ENCODE peak calls at places on chromosomes 5 and 9, in seven cellular contexts. X is dorsolateral prefrontal cortex; R is mesendoderm; O is CD8-positive, alpha-beta memory T cell; Q is body of pancreas; V is sigmoid colon; Y is lower lobe of right lung. F is an unnamed sample. For H3K27me3, the result is how much of the 10 kb centered on the place peaks cover.

GRCh38 chr5:113249216-113249615 is 185.6 kb downstream of the TSSK1B start:
- DNase-seq in X (no peak), V (no peak), Q (no peak), R (no peak), Y (no peak), O (no peak), F (no peak)

GRCh38 chr5:67404261-67405100 is 207.9 kb upstream of the CD180 start:
- DNase-seq in Y (no peak), X (no peak), O (no peak), Q (no peak), V (no peak), R (no peak), F (no peak)

GRCh38 chr9:77575785-77576184 is 72.3 kb downstream of the GNA14 start:
- DNase-seq in Q (no peak), X (no peak), V (no peak), Y (no peak), O (no peak), R (peak), F (peak)

GRCh38 chr5:176735383-176736265 is 74.7 kb upstream of the UNC5A start:
- DNase-seq in Q (no peak), V (peak), R (no peak), Y (no peak), O (no peak), X (no peak), F (no peak)

GRCh38 chr9:14210428-14210827 is 103.5 kb downstream of the NFIB start:
- DNase-seq in V (no peak), X (no peak), Y (no peak), Q (no peak), R (no peak), O (no peak), F (no peak)

GRCh38 chr5:111775224-111775623 is 18.2 kb upstream of the NREP start:
- DNase-seq in X (no peak), Q (no peak), R (peak), Y (no peak), O (no peak), V (no peak), F (no peak)

GRCh38 chr5:142600611-142601360 is 85.1 kb downstream of the FGF1 start:
- DNase-seq in O (no peak), R (no peak), V (peak), Y (no peak), X (peak), Q (peak), F (no peak)

GRCh38 chr9:16236882-16237281 is 633.6 kb downstream of the BNC2 start:
- DNase-seq in R (no peak), Y (no peak), V (peak), O (no peak), X (no peak), Q (no peak), F (no peak)

GRCh38 chr5:83440826-83441225 is 30.7 kb upstream of the VCAN start:
- DNase-seq in Y (no peak), O (no peak), R (no peak), X (no peak), Q (no peak), V (no peak), F (no peak)

GRCh38 chr9:120344230-120344629 is 235.7 kb downstream of the CDK5RAP2 start:
- DNase-seq in O (no peak), Y (no peak), R (no peak), Q (no peak), X (no peak), V (no peak), F (no peak)

GRCh38 chr5:38576442-38576841 is 20.0 kb upstream of the LIFR start:
- DNase-seq in Q (peak), O (no peak), R (no peak), X (no peak), V (no peak), Y (no peak), F (no peak)

GRCh38 chr5:172918421-172919371 is 40.5 kb upstream of the RPL26L1 start:
- DNase-seq in V (no peak), Q (no peak), X (no peak), Y (peak), R (no peak), O (peak), F (no peak)

GRCh38 chr5:8340739-8341344 is 471.9 kb downstream of the MTRR start:
- DNase-seq in Q (peak), O (no peak), V (no peak), X (no peak), Y (no peak), R (peak), F (no peak)

GRCh38 chr5:84370176-84370575 is 14.5 kb downstream of the EDIL3 start:
- DNase-seq in V (no peak), Q (no peak), O (no peak), X (no peak), Y (no peak), R (no peak), F (no peak)

GRCh38 chr5:124056326-124057160 is 544.6 kb downstream of the CSNK1G3 start:
- DNase-seq in Y (peak), V (no peak), Q (no peak), O (no peak), R (no peak), X (no peak), F (no peak)

GRCh38 chr9:33167084-33167948 is at the start of gene B4GALT1:
- DNase-seq in X (peak), Y (peak), R (peak), V (peak), O (peak), Q (peak), F (peak)

GRCh38 chr5:94968507-94969095 is 316.3 kb downstream of the MCTP1 start:
- DNase-seq in R (peak), Q (peak), O (no peak), Y (no peak), V (no peak), X (no peak), F (peak)

GRCh38 chr5:169065400-169065799 is 235.5 kb downstream of the SLIT3 start:
- DNase-seq in Y (no peak), V (no peak), X (no peak), O (no peak), R (peak), Q (no peak), F (no peak)

GRCh38 chr5:143187495-143187894 is 216.0 kb downstream of the NR3C1 start:
- DNase-seq in Y (no peak), V (no peak), X (no peak), O (no peak), R (peak), Q (no peak), F (no peak)

GRCh38 chr5:109656829-109657228 is 32.9 kb upstream of the MAN2A1 start:
- DNase-seq in X (peak), R (no peak), Q (peak), V (peak), Y (peak), O (no peak), F (peak)

GRCh38 chr5:143228597-143229293 is 174.7 kb downstream of the NR3C1 start:
- DNase-seq in V (peak), O (no peak), Y (no peak), X (no peak), R (no peak), Q (no peak), F (no peak)

GRCh38 chr5:170571331-170571731 is 67.5 kb downstream of the KCNIP1 start:
- DNase-seq in X (no peak), Q (peak), O (no peak), V (no peak), R (peak), Y (no peak), F (no peak)

GRCh38 chr5:167819406-167819805 is 472.0 kb upstream of the WWC1 start:
- DNase-seq in X (no peak), V (no peak), Q (no peak), O (no peak), Y (no peak), R (no peak), F (no peak)

GRCh38 chr5:31854625-31855526 is 215.9 kb downstream of the PDZD2 start:
- DNase-seq in Q (peak), O (no peak), V (peak), Y (peak), R (peak), X (peak), F (no peak)

GRCh38 chr9:115263731-115264130 is 145.8 kb upstream of the TNC start:
- DNase-seq in X (no peak), V (no peak), R (no peak), O (no peak), Q (no peak), Y (no peak), F (no peak)

GRCh38 chr5:35183243-35183955 is 46.9 kb downstream of the PRLR start:
- DNase-seq in R (peak), Q (peak), O (no peak), X (no peak), Y (no peak), V (no peak), F (peak)

GRCh38 chr5:174383196-174384178 is 338.0 kb downstream of the NSG2 start:
- DNase-seq in R (peak), O (no peak), Q (no peak), V (no peak), X (no peak), Y (no peak), F (no peak)

GRCh38 chr9:133107961-133108793 is 12.9 kb downstream of the RALGDS start:
- DNase-seq in V (peak), R (no peak), Q (no peak), O (no peak), X (peak), Y (peak), F (no peak)

GRCh38 chr5:1754531-1755220 is 45.0 kb downstream of the MRPL36 start:
- DNase-seq in Q (no peak), O (no peak), X (no peak), R (no peak), V (peak), Y (peak), F (no peak)

GRCh38 chr5:177023247-177023703 is 779 bp downstream of the ZNF346 start:
- DNase-seq in X (no peak), Y (no peak), V (no peak), Q (no peak), O (no peak), R (peak), F (peak)

GRCh38 chr9:86821011-86821845 is 126.1 kb downstream of the GAS1 start:
- DNase-seq in Q (no peak), V (no peak), R (no peak), Y (no peak), O (no peak), X (no peak), F (no peak)

GRCh38 chr9:89604463-89605180 is at the start of gene GADD45G:
- DNase-seq in X (peak), V (peak), R (peak), Q (peak), Y (peak), O (peak), F (peak)

GRCh38 chr5:74085186-74085585 is 459.2 kb downstream of the ARHGEF28 start:
- DNase-seq in X (no peak), Y (no peak), Q (no peak), V (no peak), R (peak), O (no peak), F (no peak)

GRCh38 chr5:51997500-51997899 is 614.3 kb downstream of the ISL1 start:
- DNase-seq in Q (no peak), O (no peak), X (no peak), Y (no peak), R (no peak), V (no peak), F (no peak)

GRCh38 chr9:71975833-71976232 is 64.4 kb downstream of the C9orf85 start:
- DNase-seq in Y (no peak), O (no peak), R (no peak), X (no peak), Q (no peak), V (no peak), F (no peak)
- H3K27ac ChIP-seq in Y (no peak), O (no peak), R (no peak), X (no peak), Q (no peak), V (no peak), F (no peak)

GRCh38 chr5:157552650-157553049 is 22.9 kb downstream of the ADAM19 start:
- DNase-seq in V (no peak), O (no peak), Q (no peak), R (no peak), Y (no peak), X (no peak), F (no peak)

GRCh38 chr5:157554180-157555030 is 21.2 kb downstream of the ADAM19 start:
- DNase-seq in X (no peak), O (no peak), V (no peak), R (no peak), Q (no peak), Y (no peak), F (no peak)

GRCh38 chr5:157556615-157557418 is 18.8 kb downstream of the ADAM19 start:
- DNase-seq in Q (no peak), O (no peak), R (no peak), V (no peak), Y (no peak), X (no peak), F (no peak)

GRCh38 chr5:157558089-157558595 is 17.4 kb downstream of the ADAM19 start:
- DNase-seq in O (no peak), R (no peak), Y (no peak), Q (no peak), X (no peak), V (no peak), F (no peak)

GRCh38 chr5:157555031-157555640 is 20.4 kb downstream of the ADAM19 start:
- DNase-seq in V (no peak), Q (no peak), R (no peak), O (no peak), X (no peak), Y (no peak), F (no peak)
- H3K27me3 ChIP-seq in V (under half), Q (under half), R (under half), O (under half), X (under half), Y (under half), F (under half)

GRCh38 chr9:5510991-5511390 is 660 bp downstream of the PDCD1LG2 start:
- DNase-seq in X (no peak), Y (no peak), Q (no peak), V (no peak), R (no peak), O (no peak), F (no peak)

GRCh38 chr9:5511935-5512580 is 1.7 kb downstream of the PDCD1LG2 start:
- DNase-seq in Y (no peak), X (no peak), Q (no peak), V (no peak), R (no peak), O (no peak), F (no peak)

GRCh38 chr9:5510360-5510931 is at the start of gene PDCD1LG2:
- DNase-seq in Q (no peak), R (no peak), V (no peak), Y (no peak), X (no peak), O (no peak), F (no peak)

GRCh38 chr9:5512658-5513452 is 2.5 kb downstream of the PDCD1LG2 start:
- DNase-seq in Q (no peak), V (no peak), X (no peak), Y (no peak), O (no peak), R (no peak), F (no peak)

GRCh38 chr9:5511476-5511875 is 1.1 kb downstream of the PDCD1LG2 start:
- DNase-seq in Y (no peak), R (no peak), V (no peak), O (no peak), Q (no peak), X (no peak), F (no peak)
- H3K4me3 ChIP-seq in Y (peak), R (no peak), V (no peak), O (no peak), Q (no peak), X (no peak), F (no peak)

DNA sequence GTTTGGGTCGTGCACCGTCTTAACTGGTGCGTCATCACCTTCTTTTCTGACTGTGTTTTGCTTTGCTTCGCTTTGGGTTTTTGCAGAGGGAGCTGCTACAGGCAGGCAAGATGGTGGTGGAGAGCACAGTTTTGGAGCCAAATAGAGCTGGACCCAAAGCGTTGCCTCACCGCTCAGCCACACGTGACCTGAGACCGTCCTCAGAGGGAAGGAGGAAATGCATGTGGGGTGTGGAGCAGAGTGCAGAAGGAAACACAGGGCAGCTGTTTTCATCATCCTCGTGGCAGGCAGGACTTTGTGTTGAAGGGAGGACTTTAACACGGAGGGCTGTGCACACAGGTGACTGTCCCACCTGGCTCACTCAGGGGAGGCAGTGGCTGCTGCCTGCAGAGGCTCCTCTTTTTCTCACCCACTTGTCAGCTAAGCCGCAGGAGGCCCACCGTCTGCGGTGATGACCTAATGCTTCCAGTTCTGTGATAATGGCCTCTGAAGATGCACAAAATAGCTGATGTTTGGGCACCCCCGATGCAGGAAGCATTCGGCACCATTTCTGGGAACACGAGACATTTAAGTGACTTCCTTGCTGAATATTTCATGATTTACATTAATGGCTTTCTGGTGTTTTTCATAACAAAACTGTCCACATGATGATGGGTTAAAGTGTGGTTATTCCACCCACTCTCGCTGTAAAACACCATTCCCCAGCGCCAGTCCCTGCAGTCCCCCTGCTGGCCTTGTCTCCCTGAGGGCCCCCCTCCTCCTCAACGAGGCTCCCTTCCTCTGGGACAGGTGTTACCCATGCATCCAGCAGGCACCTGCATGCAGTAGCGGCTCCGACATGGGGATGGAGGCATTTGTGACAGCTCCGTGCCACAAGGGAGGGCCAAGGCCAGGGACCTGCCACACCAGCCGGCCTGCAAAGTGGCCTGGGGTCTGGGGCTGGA is 12.4 kb upstream of the UBAC1 start:
- DNase-seq in X (no peak), O (no peak), Q (peak), Y (peak), R (no peak), V (no peak), F (no peak)
- H3K27ac ChIP-seq in X (no peak), O (no peak), Q (no peak), Y (no peak), R (no peak), V (no peak), F (no peak)

GRCh38 chr9:98698856-98699255 is 9.9 kb downstream of the GABBR2 start:
- DNase-seq in Q (no peak), Y (no peak), O (no peak), X (no peak), V (no peak), R (no peak), F (no peak)
- H3K27me3 ChIP-seq in Q (under half), Y (under half), O (under half), X (under half), V (under half), R (under half), F (under half)

DNA sequence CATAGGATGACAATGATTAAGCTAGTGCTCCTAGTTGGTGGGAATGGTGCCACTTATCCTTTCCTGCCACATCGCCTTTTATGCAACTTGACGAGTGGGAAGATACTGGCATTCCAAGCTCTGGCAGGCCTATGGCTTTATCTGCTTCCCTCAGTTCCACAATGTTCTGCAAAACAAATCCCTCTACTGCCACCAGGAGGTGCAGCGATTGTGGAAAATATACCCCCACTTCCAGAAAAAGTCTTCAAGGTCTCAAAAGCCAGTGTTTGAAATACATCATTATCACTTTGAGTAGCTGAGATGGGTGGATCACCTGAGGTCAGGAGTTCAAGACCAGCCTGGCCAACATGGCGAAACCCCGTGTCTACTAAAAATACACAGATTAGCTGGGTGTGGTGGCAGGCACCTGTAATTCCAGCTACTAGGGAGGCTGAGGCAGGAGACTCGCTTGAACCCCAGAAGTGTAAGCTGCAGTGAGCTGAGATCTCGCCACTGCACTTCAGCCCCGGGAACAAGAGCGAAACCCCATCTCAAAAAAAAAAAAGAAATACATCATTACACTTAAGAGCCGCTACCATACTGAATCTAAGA is 3.4 kb downstream of the CLINT1 start:
- DNase-seq in Y (no peak), Q (peak), V (peak), R (peak), O (no peak), X (no peak), F (no peak)
- H3K4me3 ChIP-seq in Y (no peak), Q (no peak), V (no peak), R (no peak), O (no peak), X (no peak), F (no peak)

DNA sequence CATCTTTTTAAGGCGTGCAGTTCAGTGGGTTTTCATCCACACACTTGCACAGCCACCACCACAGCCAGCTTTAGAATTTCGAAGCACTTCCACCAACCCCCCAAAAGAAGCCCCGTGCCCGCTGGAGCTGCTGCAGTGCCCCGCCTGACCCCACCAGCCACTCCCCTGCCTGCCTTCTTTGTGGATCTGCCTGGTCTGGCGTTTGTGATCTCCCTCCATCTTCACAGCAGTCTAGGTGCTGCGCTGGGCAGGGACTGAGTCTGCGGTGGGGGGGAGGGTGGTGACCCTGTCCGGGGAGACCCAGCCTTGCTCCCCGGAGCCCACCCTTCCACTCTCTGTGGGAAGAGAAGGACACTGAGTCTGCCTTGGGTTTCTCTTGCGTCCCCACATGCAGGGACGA is 40.8 kb downstream of the RXRA start:
- DNase-seq in Q (no peak), Y (no peak), O (no peak), R (no peak), X (no peak), V (no peak), F (no peak)
- H3K27ac ChIP-seq in Q (no peak), Y (peak), O (no peak), R (no peak), X (no peak), V (peak), F (no peak)

GRCh38 chr5:55916986-55917385 is 65.8 kb downstream of the IL31RA start:
- DNase-seq in R (no peak), O (no peak), Q (no peak), Y (no peak), V (no peak), X (no peak), F (no peak)

GRCh38 chr5:55914141-55914413 is 62.9 kb downstream of the IL31RA start:
- DNase-seq in O (no peak), X (no peak), Y (no peak), R (no peak), V (no peak), Q (no peak), F (no peak)

GRCh38 chr5:55913396-55914140 is 62.4 kb downstream of the IL31RA start:
- DNase-seq in R (no peak), Q (no peak), X (no peak), O (no peak), Y (no peak), V (no peak), F (no peak)

GRCh38 chr5:55915783-55916182 is 64.6 kb downstream of the IL31RA start:
- DNase-seq in Y (no peak), O (no peak), X (no peak), Q (no peak), R (no peak), V (no peak), F (no peak)

GRCh38 chr5:55914971-55915370 is 63.8 kb downstream of the IL31RA start:
- DNase-seq in Q (no peak), Y (no peak), V (no peak), X (no peak), R (no peak), O (no peak), F (no peak)
- H3K27me3 ChIP-seq in Q (under half), Y (under half), V (under half), X (under half), R (under half), O (under half), F (under half)